ENCODE peak calls at places on chromosome 9, in ten cellular contexts. S is heart right ventricle; Y is stimulated activated CD4-positive, alpha-beta T cell treated with anti-CD3 and anti-CD28 coated beads, Interleukin-2, amount 100 ng/mL, for 48 hours; R is NCI-H1417; P is Caki2; C is ecto neural progenitor cell; G is A549; T is tibial artery; N is epithelial cell of prostate; B is T follicular helper cell. Z is an unnamed sample.

GRCh38 chr9:129656795-129657390 is 8.6 kb upstream of the PRRX2 start:
- DNase-seq in S (no peak), N (peak; percentile 33), P (peak; percentile 79), Y (no peak), R (no peak), G (peak; percentile 83), B (no peak), T (no peak), C (no peak), Z (no peak)

GRCh38 chr9:116060631-116061030 is 93.0 kb upstream of the PAPPA start:
- DNase-seq in N (no peak), Y (no peak), C (no peak), T (no peak), S (no peak), B (no peak), P (peak; percentile 2), G (no peak), R (no peak), Z (no peak)

GRCh38 chr9:116365056-116365471 is 211.5 kb downstream of the PAPPA start:
- DNase-seq in S (peak; percentile 73), P (peak; percentile 64), C (no peak), R (peak; percentile 24), N (no peak), Y (no peak), T (peak; percentile 77), G (no peak), B (no peak), Z (peak; percentile 77)

GRCh38 chr9:130858734-130859705 is 24.0 kb downstream of the ABL1 start:
- DNase-seq in S (no peak), C (no peak), P (no peak), B (no peak), T (no peak), N (no peak), R (no peak), Y (no peak), G (no peak), Z (no peak)

GRCh38 chr9:131925677-131926076 is 154.0 kb downstream of the MED27 start:
- DNase-seq in T (no peak), Y (no peak), N (no peak), S (no peak), P (no peak), B (no peak), G (no peak), R (no peak), C (no peak), Z (no peak)

GRCh38 chr9:95096381-95096780 is 221.1 kb downstream of the FANCC start:
- DNase-seq in S (no peak), T (no peak), P (no peak), B (no peak), R (no peak), Y (no peak), C (no peak), N (no peak), G (no peak), Z (no peak)

GRCh38 chr9:1875921-1876448 is 139.2 kb upstream of the SMARCA2 start:
- DNase-seq in P (no peak), C (no peak), T (no peak), Y (peak; percentile 60), B (no peak), N (no peak), R (no peak), S (no peak), G (no peak), Z (no peak)

GRCh38 chr9:14769235-14769580 is 46.7 kb upstream of the CER1 start:
- DNase-seq in P (no peak), C (no peak), Y (no peak), R (peak; percentile 68), N (no peak), G (no peak), S (no peak), T (no peak), B (no peak), Z (no peak)

GRCh38 chr9:124311283-124311682 is 53.5 kb downstream of the NEK6 start:
- DNase-seq in Y (no peak), P (no peak), C (no peak), T (no peak), S (no peak), R (no peak), N (no peak), B (no peak), G (no peak), Z (no peak)

GRCh38 chr9:69671291-69671903 is 774 bp downstream of the APBA1 start:
- DNase-seq in C (no peak), Y (no peak), T (peak; percentile 65), G (no peak), P (no peak), N (no peak), B (no peak), S (peak; percentile 9), R (peak; percentile 41), Z (no peak)

GRCh38 chr9:73050062-73050814 is 97.4 kb upstream of the ALDH1A1 start:
- DNase-seq in C (no peak), P (no peak), G (peak; percentile 47), R (no peak), B (no peak), Y (no peak), S (no peak), T (no peak), N (no peak), Z (no peak)

GRCh38 chr9:87725356-87725899 is 491 bp upstream of the CTSL start:
- DNase-seq in S (peak; percentile 34), N (no peak), G (peak; percentile 42), C (no peak), P (no peak), Y (no peak), R (no peak), B (no peak), T (peak; percentile 68), Z (no peak)

GRCh38 chr9:114549677-114550330 is 37.8 kb upstream of the ATP6V1G1 start:
- DNase-seq in P (no peak), C (no peak), G (no peak), Y (no peak), N (no peak), R (no peak), B (no peak), S (no peak), T (no peak), Z (no peak)

GRCh38 chr9:17613723-17614122 is 34.9 kb downstream of the SH3GL2 start:
- DNase-seq in G (no peak), C (no peak), P (no peak), N (peak; percentile 8), B (no peak), T (no peak), Y (no peak), S (no peak), R (peak; percentile 7), Z (no peak)

GRCh38 chr9:35905912-35906679 is at the start of gene HRCT1:
- DNase-seq in Y (no peak), P (peak; percentile 94), B (no peak), G (peak; percentile 50), R (no peak), N (peak; percentile 65), C (no peak), S (peak; percentile 91), T (peak; percentile 96), Z (peak; percentile 95)

GRCh38 chr9:27610622-27611021 is 37.3 kb upstream of the C9orf72 start:
- DNase-seq in T (no peak), C (no peak), N (no peak), R (no peak), P (no peak), B (no peak), S (no peak), Y (no peak), G (no peak), Z (no peak)

GRCh38 chr9:132818588-132818987 is 59.5 kb downstream of the AK8 start:
- DNase-seq in Y (no peak), G (no peak), N (no peak), B (no peak), P (no peak), R (no peak), T (no peak), S (no peak), C (no peak), Z (no peak)

GRCh38 chr9:72292874-72293607 is 72.0 kb downstream of the ZFAND5 start:
- DNase-seq in P (peak; percentile 75), N (no peak), R (peak; percentile 50), B (no peak), C (no peak), S (no peak), T (no peak), Y (no peak), G (peak; percentile 67), Z (no peak)

GRCh38 chr9:83477571-83477970 is 60.6 kb downstream of the FRMD3 start:
- DNase-seq in Y (no peak), R (no peak), S (no peak), B (no peak), T (no peak), C (no peak), N (no peak), P (peak; percentile 21), G (no peak), Z (no peak)

GRCh38 chr9:90899287-90899686 is 97.7 kb downstream of the SYK start:
- DNase-seq in T (no peak), G (no peak), B (no peak), S (no peak), N (no peak), C (no peak), P (no peak), Y (no peak), R (no peak), Z (no peak)

GRCh38 chr9:86098793-86099694 is at the start of gene GOLM1:
- DNase-seq in G (peak; percentile 56), N (no peak), S (peak; percentile 16), Y (peak; percentile 24), C (peak; percentile 74), T (no peak), P (peak; percentile 68), R (peak; percentile 87), B (no peak), Z (no peak)

GRCh38 chr9:114220129-114220541 is 64.8 kb downstream of the COL27A1 start:
- DNase-seq in N (no peak), R (no peak), P (no peak), Y (no peak), T (no peak), S (no peak), C (no peak), G (no peak), B (no peak), Z (no peak)

GRCh38 chr9:91907387-91908292 is 42.4 kb downstream of the ROR2 start:
- DNase-seq in C (no peak), B (no peak), P (no peak), Y (no peak), R (no peak), S (no peak), G (no peak), N (no peak), T (no peak), Z (no peak)

GRCh38 chr9:87270241-87271234 is 227.1 kb upstream of the DAPK1 start:
- DNase-seq in G (no peak), T (peak; percentile 68), P (peak; percentile 81), B (no peak), N (no peak), Y (no peak), C (peak; percentile 54), S (peak; percentile 52), R (no peak), Z (no peak)

GRCh38 chr9:133693703-133694529 is 44.2 kb downstream of the SARDH start:
- DNase-seq in B (no peak), R (no peak), G (no peak), C (no peak), S (no peak), P (no peak), N (no peak), T (no peak), Y (no peak), Z (no peak)

GRCh38 chr9:133726401-133727276 is 11.5 kb downstream of the SARDH start:
- DNase-seq in Y (peak; percentile 45), T (peak; percentile 55), S (peak; percentile 62), G (peak; percentile 78), B (peak; percentile 57), P (peak; percentile 38), R (peak; percentile 87), C (peak; percentile 61), N (no peak), Z (no peak)

GRCh38 chr9:28120241-28121025 is 547.2 kb upstream of the C9orf72 start:
- DNase-seq in B (no peak), P (no peak), Y (no peak), R (peak; percentile 83), T (no peak), S (no peak), N (no peak), C (no peak), G (no peak), Z (no peak)